ENCODE peak calls at places on chromosomes 13 and 19, in ten cellular contexts. F is esophagus squamous epithelium, U is breast epithelium, A is gastrocnemius medialis, Q is HCT116, O is K562, B is ovary, Z is tibial nerve, J is testis, V is body of pancreas. I is an unnamed sample.

GRCh38 chr13:99436013-99436412 is 65.3 kb upstream of the TM9SF2 start:
- DNase-seq in F (no peak), U (no peak), A (no peak), Q (no peak), O (no peak), B (no peak), Z (no peak), J (no peak), V (no peak), I (no peak)

GRCh38 chr13:87777395-87777794 is 106.2 kb downstream of the SLITRK5 start:
- DNase-seq in F (no peak), U (no peak), A (no peak), Q (no peak), O (no peak), B (no peak), Z (no peak), J (no peak), V (no peak), I (no peak)

GRCh38 chr13:46165485-46166220 is 16.3 kb downstream of the LCP1 start:
- DNase-seq in F (no peak), U (no peak), A (no peak), Q (no peak), O (no peak), B (no peak), Z (no peak), J (no peak), V (no peak), I (no peak)

GRCh38 chr19:7263521-7263920 is 30.7 kb downstream of the INSR start:
- DNase-seq in F (no peak), U (no peak), A (no peak), Q (no peak), O (no peak), B (no peak), Z (no peak), J (no peak), V (no peak), I (no peak)

GRCh38 chr13:46386996-46387851 is at the start of gene RUBCNL:
- DNase-seq in F (no peak), U (no peak), A (no peak), Q (peak), O (no peak), B (no peak), Z (no peak), J (peak), V (peak), I (peak)

GRCh38 chr13:19075418-19075817 is 106.2 kb downstream of the TUBA3C start:
- DNase-seq in F (no peak), U (no peak), A (no peak), Q (no peak), O (no peak), B (no peak), Z (no peak), J (no peak), V (no peak), I (no peak)

GRCh38 chr13:105969761-105970160 is 565.7 kb downstream of the EFNB2 start:
- DNase-seq in F (no peak), U (no peak), A (no peak), Q (peak), O (no peak), B (no peak), Z (no peak), J (no peak), V (no peak), I (no peak)

GRCh38 chr13:75258159-75258782 is 223.7 kb downstream of the TBC1D4 start:
- DNase-seq in F (no peak), U (no peak), A (no peak), Q (peak), O (peak), B (no peak), Z (no peak), J (no peak), V (no peak), I (no peak)

GRCh38 chr19:34226036-34226435 is 28.3 kb upstream of the GARRE1 start:
- DNase-seq in F (no peak), U (no peak), A (no peak), Q (no peak), O (no peak), B (no peak), Z (no peak), J (no peak), V (no peak), I (no peak)

GRCh38 chr19:19224852-19225494 is 13.2 kb downstream of the NCAN start:
- DNase-seq in F (no peak), U (peak), A (no peak), Q (peak), O (peak), B (peak), Z (peak), J (peak), V (peak), I (peak)

DNA sequence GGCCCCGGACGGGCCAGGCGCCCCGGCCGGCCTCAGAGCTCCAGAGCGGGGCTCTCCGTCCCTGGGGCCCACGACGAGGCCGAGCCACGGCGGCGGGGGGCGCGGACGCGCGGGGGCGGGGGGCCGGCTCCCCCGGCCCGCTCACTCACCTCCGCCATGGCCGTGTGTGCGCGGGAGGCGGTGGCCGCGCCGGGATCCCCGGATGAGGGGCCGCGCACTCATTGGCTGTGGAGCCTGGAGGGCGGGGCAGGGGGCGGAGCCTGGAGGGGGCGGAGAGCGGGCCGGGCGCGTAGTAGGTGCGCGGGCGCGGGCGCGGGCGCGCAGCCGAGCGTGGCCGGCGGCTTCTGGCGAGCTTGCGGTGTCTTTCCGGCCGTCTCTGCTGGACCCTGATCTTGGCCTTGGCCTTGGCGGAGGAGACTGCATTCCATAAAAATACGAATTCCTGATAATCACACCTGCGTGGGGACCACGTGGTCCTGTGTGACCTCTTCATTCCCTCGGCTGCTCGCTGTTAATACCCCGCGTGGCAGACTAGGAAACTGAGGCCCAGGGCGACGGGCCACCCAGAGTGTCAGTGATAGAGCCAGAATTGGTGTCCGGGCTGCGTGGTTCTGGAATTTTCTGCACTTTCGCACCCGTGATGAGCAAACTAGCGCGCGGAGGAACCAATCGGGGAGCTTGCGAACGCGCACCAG is at the start of gene MIER2:
- DNase-seq in F (no peak), U (peak), A (peak), Q (peak), O (peak), B (peak), Z (peak), J (peak), V (peak), I (peak)
- TF ChIP-seq CTCF in F (no peak), U (no peak), A (no peak), Q (no peak), O (no peak), B (no peak), Z (no peak), J (no peak), V (no peak), I (no peak)

GRCh38 chr13:57629821-57630235 is 1.7 kb upstream of the PCDH17 start:
- DNase-seq in F (no peak), U (peak), A (peak), Q (no peak), O (no peak), B (peak), Z (peak), J (peak), V (peak), I (peak)
- TF ChIP-seq POLR2A in F (no peak), U (no peak), A (peak), Q (no peak), O (no peak), B (no peak), Z (peak), J (no peak), V (peak), I (peak)

GRCh38 chr19:43503501-43504425 is 783 bp downstream of the PHLDB3 start:
- DNase-seq in F (peak), U (peak), A (peak), Q (peak), O (peak), B (peak), Z (peak), J (peak), V (peak), I (peak)
- TF ChIP-seq CTCF in F (peak), U (no peak), A (no peak), Q (peak), O (peak), B (no peak), Z (no peak), J (no peak), V (peak), I (no peak)

DNA sequence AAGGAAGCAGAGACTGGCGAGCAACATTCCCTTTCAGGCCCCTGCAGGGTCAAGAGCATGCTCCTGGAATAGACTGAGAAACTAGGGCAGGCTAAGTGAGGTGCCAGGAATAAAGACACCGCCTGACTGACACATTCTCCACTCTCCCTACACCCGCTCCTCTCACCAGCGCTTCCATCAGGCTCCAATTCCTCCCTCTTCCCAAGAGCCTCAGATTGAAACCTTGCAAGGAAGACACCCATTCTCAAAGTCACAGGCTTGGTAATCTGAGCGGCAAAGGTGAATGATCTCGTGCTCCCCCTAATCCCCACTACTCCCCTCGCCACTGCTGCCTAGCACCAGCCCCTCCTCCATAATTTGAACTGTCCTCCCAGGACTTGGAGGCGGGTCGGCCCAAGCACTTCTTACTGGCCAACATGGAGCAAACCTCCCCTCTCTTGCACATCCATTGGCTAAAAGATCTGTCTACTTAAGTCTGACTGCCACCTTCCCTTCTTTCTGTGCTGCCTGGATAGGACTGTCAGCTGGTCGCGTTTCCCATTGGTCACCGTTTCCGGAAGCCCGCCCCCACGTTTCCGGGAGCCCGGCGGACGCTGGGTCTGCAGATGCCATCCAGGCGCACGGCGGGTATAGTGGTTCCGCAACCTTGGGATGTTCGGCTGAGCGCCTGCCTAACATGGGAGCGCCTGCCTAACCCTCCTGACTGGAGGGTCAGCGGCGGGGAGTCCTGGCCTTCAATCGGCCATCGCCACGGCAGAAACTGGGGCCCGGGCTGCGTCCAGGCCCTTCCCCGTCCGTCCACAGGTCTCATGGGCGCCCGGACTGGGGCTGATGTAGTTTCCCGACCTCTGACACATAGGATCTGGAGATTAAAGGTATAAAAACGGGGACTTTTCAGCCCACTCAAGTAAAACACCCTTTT is 33.6 kb downstream of the ZNF383 start:
- DNase-seq in F (no peak), U (peak), A (peak), Q (no peak), O (no peak), B (peak), Z (peak), J (peak), V (peak), I (peak)
- TF ChIP-seq POLR2A in F (no peak), U (no peak), A (no peak), Q (no peak), O (no peak), B (no peak), Z (no peak), J (no peak), V (no peak), I (peak)

DNA sequence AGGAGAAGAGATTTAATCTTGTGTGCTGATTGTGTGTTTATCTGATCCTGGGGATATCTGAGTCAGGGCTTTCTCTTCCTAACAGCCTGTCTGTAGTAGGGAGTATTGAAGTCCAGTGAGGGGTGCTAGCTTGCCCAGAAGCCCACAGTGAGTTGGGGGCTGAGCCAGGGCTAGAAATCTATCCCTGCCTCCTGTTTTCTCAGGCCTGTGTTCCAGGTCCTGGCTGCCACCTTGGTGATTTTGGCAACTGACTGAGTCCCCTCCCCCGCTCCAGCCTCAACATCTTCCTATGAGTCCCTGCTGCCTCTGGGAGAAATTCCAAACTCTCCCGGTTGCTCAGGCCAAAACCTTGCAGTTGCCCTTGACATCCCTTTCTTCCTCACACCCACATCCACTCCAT is 7.7 kb upstream of the NOVA2 start:
- DNase-seq in F (no peak), U (no peak), A (no peak), Q (no peak), O (no peak), B (no peak), Z (no peak), J (no peak), V (no peak), I (no peak)
- TF ChIP-seq CTCF in F (no peak), U (no peak), A (no peak), Q (no peak), O (no peak), B (no peak), Z (no peak), J (no peak), V (no peak), I (no peak)

GRCh38 chr13:44917589-44918322 is 71.5 kb downstream of the NUFIP1 start:
- DNase-seq in F (peak), U (peak), A (peak), Q (peak), O (peak), B (peak), Z (peak), J (peak), V (peak), I (peak)
- TF ChIP-seq POLR2A in F (no peak), U (no peak), A (peak), Q (peak), O (peak), B (peak), Z (peak), J (peak), V (no peak), I (no peak)

GRCh38 chr19:10567696-10568443 is 909 bp downstream of the CDKN2D start:
- DNase-seq in F (no peak), U (no peak), A (no peak), Q (no peak), O (no peak), B (no peak), Z (no peak), J (no peak), V (no peak), I (no peak)

GRCh38 chr19:10568444-10568825 is 344 bp downstream of the CDKN2D start:
- DNase-seq in F (no peak), U (peak), A (no peak), Q (no peak), O (peak), B (no peak), Z (no peak), J (no peak), V (peak), I (peak)

GRCh38 chr19:10566408-10566657 is 523 bp upstream of the KRI1 start:
- DNase-seq in F (no peak), U (no peak), A (no peak), Q (no peak), O (no peak), B (no peak), Z (no peak), J (no peak), V (no peak), I (no peak)

GRCh38 chr19:10566658-10567410 is 1.0 kb upstream of the KRI1 start:
- DNase-seq in F (no peak), U (no peak), A (no peak), Q (no peak), O (peak), B (peak), Z (no peak), J (no peak), V (peak), I (no peak)

DNA sequence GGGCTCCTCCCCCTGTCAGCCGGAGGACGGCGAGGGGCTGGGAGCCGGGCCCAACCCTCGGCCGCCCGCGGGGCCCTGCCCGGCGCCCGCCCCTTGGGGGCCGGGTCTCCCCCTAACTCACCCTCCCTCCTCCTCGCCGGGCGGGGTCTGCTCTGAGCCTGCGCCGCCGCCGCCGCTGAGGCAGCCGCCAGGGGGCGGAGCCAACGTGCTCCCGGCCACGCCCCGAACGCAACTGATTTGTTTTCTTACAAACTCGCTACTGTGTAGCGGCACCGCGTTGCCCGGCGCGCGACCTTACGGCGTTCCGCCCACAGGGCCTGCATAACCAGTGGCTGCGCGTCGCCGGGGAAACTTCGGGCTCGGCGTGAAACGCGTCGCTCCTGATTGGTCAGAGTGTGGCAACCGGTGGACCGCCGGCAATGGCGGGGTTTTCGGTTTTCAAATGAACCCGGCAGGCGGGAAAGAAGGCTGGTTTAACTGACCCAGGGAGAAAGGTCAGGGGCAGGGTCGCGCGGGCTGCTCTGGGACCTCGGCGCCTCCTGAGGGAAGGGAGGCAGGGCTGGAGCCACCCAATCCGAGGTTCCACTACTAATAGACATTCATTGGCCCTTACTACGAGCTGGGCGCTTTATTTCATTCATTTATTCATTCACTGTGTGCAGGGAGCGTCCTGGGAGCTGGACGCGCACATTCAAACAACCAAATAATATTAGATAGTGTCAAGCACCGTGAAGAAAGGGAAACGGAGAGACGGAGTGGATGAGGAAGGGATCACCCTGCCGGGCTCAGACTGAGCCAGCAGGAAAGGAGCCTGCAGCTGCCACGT is at the start of gene CDKN2D:
- DNase-seq in F (peak), U (peak), A (peak), Q (peak), O (peak), B (peak), Z (peak), J (peak), V (peak), I (peak)
- TF ChIP-seq CTCF in F (peak), U (peak), A (peak), Q (no peak), O (no peak), B (peak), Z (peak), J (peak), V (peak), I (peak)

DNA sequence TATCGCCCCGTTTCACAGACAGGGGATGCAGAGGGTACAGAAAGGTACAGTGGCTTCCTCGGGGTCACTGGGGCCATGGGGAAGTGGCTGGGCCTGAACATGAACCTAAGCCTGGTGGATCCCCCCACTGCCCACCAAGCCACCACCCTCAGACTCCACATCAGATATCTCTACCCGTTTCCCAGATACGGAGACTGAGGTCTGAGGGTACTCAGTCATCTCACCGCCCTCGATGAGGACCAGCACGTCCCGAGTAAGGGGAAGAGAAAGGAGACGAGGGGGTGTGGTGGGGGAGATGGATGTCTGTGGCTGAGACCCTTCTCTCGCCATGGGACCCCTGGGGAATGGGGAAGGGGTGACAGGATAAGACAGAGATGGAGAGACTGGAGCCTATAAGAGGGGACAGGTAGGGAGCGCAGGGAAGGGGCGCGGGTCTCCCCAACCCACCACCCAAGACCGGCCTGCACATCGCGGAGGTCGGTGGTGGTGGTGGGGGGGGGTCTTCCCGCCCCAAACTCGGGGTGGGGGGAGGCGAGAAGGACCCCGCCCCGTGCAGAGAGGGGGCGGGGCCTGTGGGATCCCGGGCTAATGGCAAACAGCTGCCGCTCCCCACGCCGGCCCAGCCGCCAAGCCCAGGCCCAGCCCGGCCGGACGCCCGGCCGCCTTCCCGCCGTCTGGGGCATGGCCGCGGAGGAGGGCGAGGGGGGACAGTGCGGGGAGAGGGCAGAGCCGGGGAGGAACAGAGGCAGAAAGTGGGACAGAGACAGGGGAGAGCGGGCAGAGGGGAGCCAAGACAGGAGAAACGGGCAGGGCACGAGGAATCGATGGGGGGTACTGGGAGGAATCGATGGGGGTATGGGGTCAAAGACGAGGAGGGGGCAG is 698 bp downstream of the KANK2 start:
- DNase-seq in F (no peak), U (no peak), A (no peak), Q (no peak), O (peak), B (peak), Z (no peak), J (no peak), V (peak), I (peak)
- TF ChIP-seq POLR2A in F (no peak), U (no peak), A (no peak), Q (no peak), O (no peak), B (no peak), Z (no peak), J (no peak), V (no peak), I (no peak)

GRCh38 chr19:15911599-15912237 is 13.8 kb upstream of the CYP4F2 start:
- DNase-seq in F (no peak), U (no peak), A (no peak), Q (no peak), O (no peak), B (no peak), Z (no peak), J (no peak), V (peak), I (no peak)
- TF ChIP-seq CTCF in F (no peak), U (no peak), A (no peak), Q (no peak), O (no peak), B (no peak), Z (no peak), J (no peak), V (peak), I (no peak)

I was measured in thyroid gland.